ENCODE peak calls at places on chromosome 11, in five cellular contexts. I, G, W, S and C are unnamed samples.

GRCh38 chr11:2516276-2517015 is 71.6 kb downstream of the KCNQ1 start:
- DNase-seq in I (no peak), G (peak), W (no peak), S (no peak), C (no peak)

GRCh38 chr11:61963282-61964057 is 4.0 kb downstream of the FTH1 start:
- DNase-seq in I (peak), G (no peak), W (peak), S (no peak), C (no peak)

GRCh38 chr11:26287067-26287518 is 44.8 kb upstream of the ANO3 start:
- DNase-seq in I (peak), G (no peak), W (no peak), S (no peak), C (no peak)

GRCh38 chr11:33742249-33742851 is 6.1 kb upstream of the CD59 start:
- DNase-seq in I (no peak), G (no peak), W (no peak), S (no peak), C (peak)

GRCh38 chr11:69000391-69000790 is 12.7 kb downstream of the MRGPRF start:
- DNase-seq in I (no peak), G (no peak), W (no peak), S (no peak), C (no peak)

GRCh38 chr11:15747671-15748070 is 608.7 kb downstream of the SOX6 start:
- DNase-seq in I (peak), G (no peak), W (no peak), S (no peak), C (no peak)

GRCh38 chr11:75262961-75263852 is 22.6 kb downstream of the TPBGL start:
- DNase-seq in I (no peak), G (no peak), W (no peak), S (no peak), C (no peak)

GRCh38 chr11:1211838-1212237 is 11.0 kb upstream of the MUC5B start:
- DNase-seq in I (no peak), G (no peak), W (no peak), S (no peak), C (no peak)

GRCh38 chr11:114244995-114245394 is 51.2 kb upstream of the NNMT start:
- DNase-seq in I (no peak), G (no peak), W (no peak), S (no peak), C (no peak)

GRCh38 chr11:78941226-78941851 is 366.7 kb upstream of the NARS2 start:
- DNase-seq in I (no peak), G (no peak), W (no peak), S (no peak), C (no peak)

GRCh38 chr11:67266424-67267187 is at the start of gene GRK2:
- DNase-seq in I (peak), G (no peak), W (peak), S (peak), C (peak)

GRCh38 chr11:124879229-124879998 is 14.2 kb downstream of the ROBO3 start:
- DNase-seq in I (no peak), G (peak), W (no peak), S (no peak), C (no peak)

GRCh38 chr11:18404062-18404461 is 8.1 kb upstream of the LDHC start:
- DNase-seq in I (no peak), G (no peak), W (no peak), S (no peak), C (no peak)

GRCh38 chr11:62062223-62062861 is 61.5 kb upstream of the INCENP start:
- DNase-seq in I (no peak), G (no peak), W (no peak), S (no peak), C (no peak)

GRCh38 chr11:66467756-66468155 is 1.1 kb downstream of the PELI3 start:
- DNase-seq in I (no peak), G (peak), W (no peak), S (no peak), C (peak)

GRCh38 chr11:84289381-84289906 is 1003.3 kb upstream of the CCDC90B start:
- DNase-seq in I (peak), G (no peak), W (no peak), S (no peak), C (no peak)

GRCh38 chr11:122633219-122633829 is 22.2 kb upstream of the UBASH3B start:
- DNase-seq in I (peak), G (peak), W (no peak), S (no peak), C (peak)

GRCh38 chr11:12110714-12111481 is 508 bp downstream of the MICAL2 start:
- DNase-seq in I (no peak), G (peak), W (peak), S (peak), C (peak)

GRCh38 chr11:45850446-45850845 is 3.2 kb downstream of the CRY2 start:
- DNase-seq in I (peak), G (no peak), W (no peak), S (no peak), C (no peak)

GRCh38 chr11:508956-509355 is 1.9 kb upstream of the RNH1 start:
- DNase-seq in I (no peak), G (peak), W (no peak), S (no peak), C (no peak)

GRCh38 chr11:129932385-129933067 is 37.1 kb upstream of the NFRKB start:
- DNase-seq in I (no peak), G (no peak), W (no peak), S (no peak), C (no peak)

GRCh38 chr11:114242032-114242431 is 54.2 kb upstream of the NNMT start:
- DNase-seq in I (no peak), G (no peak), W (no peak), S (no peak), C (no peak)

GRCh38 chr11:62081378-62082291 is 42.2 kb upstream of the INCENP start:
- DNase-seq in I (peak), G (peak), W (peak), S (peak), C (peak)

GRCh38 chr11:45091563-45092392 is 54.7 kb upstream of the PRDM11 start:
- DNase-seq in I (no peak), G (no peak), W (no peak), S (no peak), C (no peak)

GRCh38 chr11:61254403-61255025 is 13.5 kb downstream of the PGA5 start:
- DNase-seq in I (peak), G (peak), W (peak), S (peak), C (peak)

GRCh38 chr11:83918471-83918870 is 632.3 kb upstream of the CCDC90B start:
- DNase-seq in I (no peak), G (peak), W (no peak), S (no peak), C (no peak)

GRCh38 chr11:111539426-111540113 is 950 bp upstream of the LAYN start:
- DNase-seq in I (no peak), G (no peak), W (no peak), S (no peak), C (no peak)

GRCh38 chr11:111542606-111543275 is 2.2 kb downstream of the LAYN start:
- DNase-seq in I (no peak), G (no peak), W (no peak), S (no peak), C (no peak)

GRCh38 chr11:111540114-111540920 is at the start of gene LAYN:
- DNase-seq in I (peak), G (peak), W (no peak), S (peak), C (no peak)

GRCh38 chr11:111541209-111542061 is 915 bp downstream of the LAYN start:
- DNase-seq in I (peak), G (peak), W (peak), S (no peak), C (no peak)

DNA sequence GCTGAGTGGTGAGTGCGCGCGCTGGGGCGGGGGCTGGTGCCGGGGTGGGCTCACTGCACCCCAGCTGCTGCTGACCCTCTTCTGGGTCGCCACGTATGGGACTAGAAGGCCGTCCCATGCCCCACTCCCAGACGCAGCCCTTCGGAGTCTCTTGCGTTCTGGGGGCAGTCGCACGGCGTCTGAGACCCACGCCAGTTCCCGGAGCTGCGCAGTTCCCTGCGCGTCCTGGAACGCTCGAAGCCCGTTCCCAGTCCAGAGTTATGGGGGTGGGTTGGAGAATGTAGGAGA is 345 bp downstream of the LAYN start:
- DNase-seq in I (no peak), G (no peak), W (no peak), S (no peak), C (no peak)
- H3K27ac ChIP-seq in I (peak), G (peak), W (peak), S (no peak), C (no peak)

DNA sequence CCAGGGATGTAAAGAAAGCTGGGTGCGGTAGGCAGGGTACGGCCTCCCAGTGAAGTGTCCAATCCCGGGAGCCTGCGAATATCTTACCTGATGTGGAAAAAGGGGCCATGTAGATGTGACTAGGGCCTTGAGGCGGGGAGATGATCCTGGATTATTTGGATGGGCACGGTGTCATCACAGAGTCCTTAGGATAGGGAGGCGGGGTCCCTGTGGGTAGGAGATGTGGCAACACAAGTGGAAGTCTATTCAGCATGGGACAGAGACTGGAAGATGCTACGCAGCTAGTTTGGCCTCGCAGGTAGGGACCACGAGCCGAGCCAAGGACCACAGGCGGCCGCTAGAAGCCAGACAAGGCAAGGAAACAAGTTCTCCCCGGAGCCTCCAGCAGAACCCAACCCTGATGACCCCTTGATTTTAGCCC is 46.4 kb upstream of the SHANK2 start:
- DNase-seq in I (no peak), G (no peak), W (no peak), S (no peak), C (no peak)
- H3K27ac ChIP-seq in I (peak), G (no peak), W (peak), S (no peak), C (no peak)

GRCh38 chr11:126637800-126638175 is 282.3 kb downstream of the ST3GAL4 start:
- DNase-seq in I (peak), G (no peak), W (no peak), S (no peak), C (no peak)
- H3K27ac ChIP-seq in I (no peak), G (no peak), W (no peak), S (no peak), C (no peak)

GRCh38 chr11:110355011-110355744 is 58.8 kb upstream of the RDX start:
- DNase-seq in I (no peak), G (no peak), W (no peak), S (no peak), C (no peak)

DNA sequence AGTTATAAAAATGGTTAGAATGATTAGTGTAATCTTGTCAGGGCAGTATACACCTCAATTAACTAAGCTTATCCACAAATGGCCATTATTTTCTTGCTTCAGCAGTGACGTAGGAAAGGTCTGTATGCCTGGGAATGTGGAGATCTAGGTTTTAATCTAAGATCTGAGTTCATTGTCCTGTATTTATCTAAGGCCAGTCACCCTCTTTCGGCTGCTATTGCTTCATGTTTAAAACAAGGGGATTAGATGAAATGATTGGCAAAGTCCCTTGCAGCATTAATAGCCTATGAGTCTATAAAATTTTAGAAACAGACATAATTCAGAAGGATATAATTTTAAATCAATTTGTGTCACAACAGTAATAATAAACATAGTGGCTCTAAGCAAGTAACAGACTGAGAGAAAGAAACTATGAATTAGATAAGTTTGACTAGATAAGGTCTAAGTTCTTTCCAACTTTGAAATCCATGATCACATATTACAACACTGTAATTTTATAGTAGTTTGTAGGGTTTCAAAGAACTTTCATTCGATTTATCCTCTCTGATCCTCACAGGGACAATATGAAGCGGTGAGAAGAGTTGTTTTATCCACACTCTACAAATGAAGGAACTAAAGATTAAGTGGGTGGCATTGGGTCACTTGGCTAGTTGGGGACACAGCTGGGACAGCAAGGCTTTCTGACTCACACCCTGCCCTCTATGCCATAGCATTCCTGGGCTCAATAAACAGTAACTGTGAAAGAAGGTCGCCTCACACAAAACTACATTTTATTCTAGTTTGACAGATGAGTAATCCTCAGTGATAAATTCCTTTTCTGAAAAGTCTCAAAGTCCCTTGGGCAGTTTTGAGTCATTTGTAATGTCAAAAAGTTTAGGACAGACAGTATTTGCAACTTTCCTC is 60.6 kb upstream of the RDX start:
- DNase-seq in I (peak), G (no peak), W (peak), S (no peak), C (no peak)
- H3K27ac ChIP-seq in I (no peak), G (no peak), W (peak), S (no peak), C (no peak)

GRCh38 chr11:9884601-9885000 is 220.7 kb downstream of the SWAP70 start:
- DNase-seq in I (peak), G (no peak), W (no peak), S (no peak), C (no peak)
- H3K27ac ChIP-seq in I (peak), G (no peak), W (no peak), S (no peak), C (no peak)